ENCODE peak calls at places on chromosomes 1 and 21, in eight cellular contexts. A, U, O, R, B, X, W and Z are unnamed samples.

GRCh38 chr1:12587981-12588620 is 29.9 kb downstream of the DHRS3 start:
- DNase-seq in O (no peak), W (no peak), U (no peak), X (no peak), A (no peak), B (no peak), R (peak), Z (no peak)

GRCh38 chr1:14800014-14800413 is 201.5 kb downstream of the KAZN start:
- DNase-seq in B (no peak), O (no peak), U (no peak), X (no peak), W (no peak), A (no peak), R (no peak), Z (no peak)

GRCh38 chr21:46604975-46605758 is at the start of gene S100B:
- DNase-seq in X (peak), W (no peak), A (no peak), O (no peak), B (peak), U (no peak), R (no peak), Z (no peak)

GRCh38 chr1:121558514-121558913 is 373.7 kb downstream of the SRGAP2C start:
- DNase-seq in W (peak), X (peak), A (no peak), B (no peak), O (no peak), U (peak), R (peak), Z (no peak)

GRCh38 chr1:190809312-190809711 is 331.6 kb upstream of the BRINP3 start:
- DNase-seq in X (no peak), A (no peak), W (no peak), U (no peak), O (no peak), R (no peak), B (no peak), Z (no peak)

GRCh38 chr1:3858231-3858981 is 1.1 kb downstream of the DFFB start:
- DNase-seq in U (no peak), O (no peak), B (peak), W (peak), A (no peak), X (peak), R (peak), Z (peak)

GRCh38 chr1:10778640-10779039 is 17.8 kb downstream of the CASZ1 start:
- DNase-seq in B (no peak), A (no peak), U (no peak), R (no peak), W (no peak), X (no peak), O (no peak), Z (peak)

GRCh38 chr1:59366352-59366751 is 69.5 kb downstream of the FGGY start:
- DNase-seq in X (no peak), A (no peak), U (no peak), W (peak), O (no peak), B (no peak), R (peak), Z (no peak)

GRCh38 chr1:72283204-72284083 is 1.1 kb upstream of the NEGR1 start:
- DNase-seq in B (peak), R (peak), O (no peak), A (peak), W (peak), U (peak), X (peak), Z (peak)

GRCh38 chr1:155911156-155912055 is at the start of gene RIT1:
- DNase-seq in O (peak), B (peak), U (no peak), X (peak), R (peak), W (peak), A (peak), Z (peak)

GRCh38 chr1:237152506-237153335 is 110.7 kb downstream of the RYR2 start:
- DNase-seq in U (no peak), A (no peak), W (no peak), X (no peak), B (no peak), R (no peak), O (no peak), Z (no peak)

GRCh38 chr1:151346769-151347522 is at the start of gene RFX5:
- DNase-seq in W (peak), B (peak), A (peak), U (peak), X (peak), O (peak), R (peak), Z (peak)

GRCh38 chr1:67294836-67295622 is 12.6 kb upstream of the IL12RB2 start:
- DNase-seq in U (no peak), R (no peak), W (no peak), A (no peak), O (no peak), B (no peak), X (no peak), Z (no peak)

GRCh38 chr1:32334274-32334861 is 1.7 kb downstream of the MARCKSL1 start:
- DNase-seq in A (no peak), U (no peak), R (no peak), O (no peak), X (no peak), B (no peak), W (no peak), Z (no peak)